ENCODE peak calls at places on chromosomes 3 and 15, in seven cellular contexts. One of them, this sample, is unnamed.

GRCh38 chr3:30644615-30645014 is 38.2 kb downstream of the TGFBR2 start:
- DNase-seq in fibroblast of mammary gland: peak
- DNase-seq in ovary: no peak
- DNase-seq in colonic mucosa: peak
- DNase-seq in HCT116: no peak
- DNase-seq in endodermal cell: no peak
- DNase-seq in adrenal gland: peak
- DNase-seq in this sample: peak

GRCh38 chr15:97904196-97904572 is 56.3 kb upstream of the ARRDC4 start:
- DNase-seq in HCT116: peak
- DNase-seq in endodermal cell: peak
- DNase-seq in ovary: peak
- DNase-seq in colonic mucosa: peak
- DNase-seq in adrenal gland: peak
- DNase-seq in fibroblast of mammary gland: peak
- DNase-seq in this sample: peak

GRCh38 chr3:39065197-39065596 is 13.4 kb downstream of the WDR48 start:
- DNase-seq in HCT116: peak
- DNase-seq in colonic mucosa: peak
- DNase-seq in endodermal cell: peak
- DNase-seq in adrenal gland: no peak
- DNase-seq in ovary: no peak
- DNase-seq in fibroblast of mammary gland: peak
- DNase-seq in this sample: peak

GRCh38 chr3:50519471-50520089 is 16.1 kb upstream of the CACNA2D2 start:
- DNase-seq in HCT116: peak
- DNase-seq in fibroblast of mammary gland: peak
- DNase-seq in adrenal gland: peak
- DNase-seq in ovary: peak
- DNase-seq in colonic mucosa: peak
- DNase-seq in endodermal cell: peak
- DNase-seq in this sample: peak

GRCh38 chr3:84277822-84278221 is 681.0 kb upstream of the CADM2 start:
- DNase-seq in fibroblast of mammary gland: no peak
- DNase-seq in HCT116: no peak
- DNase-seq in adrenal gland: no peak
- DNase-seq in colonic mucosa: no peak
- DNase-seq in ovary: no peak
- DNase-seq in endodermal cell: no peak
- DNase-seq in this sample: no peak

GRCh38 chr3:164208846-164209245 is 869.5 kb downstream of the SI start:
- DNase-seq in ovary: no peak
- DNase-seq in endodermal cell: peak
- DNase-seq in colonic mucosa: no peak
- DNase-seq in fibroblast of mammary gland: no peak
- DNase-seq in HCT116: no peak
- DNase-seq in adrenal gland: no peak
- DNase-seq in this sample: no peak

GRCh38 chr3:94008253-94008652 is 20.1 kb downstream of the STX19 start:
- DNase-seq in HCT116: no peak
- DNase-seq in colonic mucosa: no peak
- DNase-seq in endodermal cell: no peak
- DNase-seq in ovary: no peak
- DNase-seq in adrenal gland: no peak
- DNase-seq in fibroblast of mammary gland: no peak
- DNase-seq in this sample: no peak

GRCh38 chr3:11591401-11592266 is 52.1 kb downstream of the VGLL4 start:
- DNase-seq in colonic mucosa: peak
- DNase-seq in HCT116: peak
- DNase-seq in ovary: peak
- DNase-seq in fibroblast of mammary gland: peak
- DNase-seq in endodermal cell: peak
- DNase-seq in adrenal gland: peak
- DNase-seq in this sample: peak

GRCh38 chr15:41900526-41901380 is 6.9 kb upstream of the SPTBN5 start:
- DNase-seq in endodermal cell: no peak
- DNase-seq in ovary: no peak
- DNase-seq in fibroblast of mammary gland: no peak
- DNase-seq in adrenal gland: no peak
- DNase-seq in colonic mucosa: no peak
- DNase-seq in HCT116: no peak
- DNase-seq in this sample: no peak

GRCh38 chr15:93041159-93041547 is 47.9 kb downstream of the RGMA start:
- DNase-seq in HCT116: no peak
- DNase-seq in ovary: no peak
- DNase-seq in adrenal gland: no peak
- DNase-seq in fibroblast of mammary gland: no peak
- DNase-seq in colonic mucosa: no peak
- DNase-seq in endodermal cell: no peak
- DNase-seq in this sample: no peak

GRCh38 chr3:156898296-156898880 is 72.2 kb downstream of the LEKR1 start:
- DNase-seq in fibroblast of mammary gland: no peak
- DNase-seq in adrenal gland: no peak
- DNase-seq in colonic mucosa: no peak
- DNase-seq in HCT116: no peak
- DNase-seq in ovary: no peak
- DNase-seq in endodermal cell: peak
- DNase-seq in this sample: no peak

GRCh38 chr3:170642882-170643601 is 57.2 kb upstream of the SLC7A14 start:
- DNase-seq in fibroblast of mammary gland: no peak
- DNase-seq in endodermal cell: no peak
- DNase-seq in ovary: no peak
- DNase-seq in colonic mucosa: no peak
- DNase-seq in HCT116: no peak
- DNase-seq in adrenal gland: no peak
- DNase-seq in this sample: no peak

GRCh38 chr15:89187911-89188514 is 33.4 kb downstream of the RLBP1 start:
- DNase-seq in fibroblast of mammary gland: no peak
- DNase-seq in adrenal gland: no peak
- DNase-seq in colonic mucosa: no peak
- DNase-seq in ovary: no peak
- DNase-seq in endodermal cell: no peak
- DNase-seq in HCT116: no peak
- DNase-seq in this sample: no peak

GRCh38 chr15:74251187-74251811 is 15.2 kb downstream of the CCDC33 start:
- DNase-seq in HCT116: no peak
- DNase-seq in fibroblast of mammary gland: no peak
- DNase-seq in ovary: no peak
- DNase-seq in endodermal cell: no peak
- DNase-seq in adrenal gland: peak
- DNase-seq in colonic mucosa: no peak
- DNase-seq in this sample: no peak

GRCh38 chr15:78638658-78639314 is 2.2 kb downstream of the CHRNB4 start:
- DNase-seq in colonic mucosa: peak
- DNase-seq in adrenal gland: peak
- DNase-seq in endodermal cell: peak
- DNase-seq in HCT116: peak
- DNase-seq in fibroblast of mammary gland: peak
- DNase-seq in ovary: peak
- DNase-seq in this sample: peak

GRCh38 chr15:85579957-85580694 is 199.7 kb downstream of the AKAP13 start:
- DNase-seq in HCT116: no peak
- DNase-seq in fibroblast of mammary gland: peak
- DNase-seq in endodermal cell: no peak
- DNase-seq in adrenal gland: peak
- DNase-seq in colonic mucosa: peak
- DNase-seq in ovary: no peak
- DNase-seq in this sample: peak

GRCh38 chr3:136173939-136174338 is 22.2 kb downstream of the MSL2 start:
- DNase-seq in fibroblast of mammary gland: no peak
- DNase-seq in HCT116: no peak
- DNase-seq in ovary: no peak
- DNase-seq in adrenal gland: no peak
- DNase-seq in colonic mucosa: no peak
- DNase-seq in endodermal cell: no peak
- DNase-seq in this sample: no peak

GRCh38 chr3:149342413-149343340 is 9.2 kb upstream of the TM4SF18 start:
- DNase-seq in endodermal cell: no peak
- DNase-seq in ovary: no peak
- DNase-seq in HCT116: no peak
- DNase-seq in colonic mucosa: no peak
- DNase-seq in adrenal gland: no peak
- DNase-seq in fibroblast of mammary gland: peak
- DNase-seq in this sample: peak

GRCh38 chr3:159148466-159148865 is 346.6 kb downstream of the MFSD1 start:
- DNase-seq in colonic mucosa: no peak
- DNase-seq in fibroblast of mammary gland: no peak
- DNase-seq in adrenal gland: no peak
- DNase-seq in ovary: no peak
- DNase-seq in endodermal cell: no peak
- DNase-seq in HCT116: no peak
- DNase-seq in this sample: no peak

DNA sequence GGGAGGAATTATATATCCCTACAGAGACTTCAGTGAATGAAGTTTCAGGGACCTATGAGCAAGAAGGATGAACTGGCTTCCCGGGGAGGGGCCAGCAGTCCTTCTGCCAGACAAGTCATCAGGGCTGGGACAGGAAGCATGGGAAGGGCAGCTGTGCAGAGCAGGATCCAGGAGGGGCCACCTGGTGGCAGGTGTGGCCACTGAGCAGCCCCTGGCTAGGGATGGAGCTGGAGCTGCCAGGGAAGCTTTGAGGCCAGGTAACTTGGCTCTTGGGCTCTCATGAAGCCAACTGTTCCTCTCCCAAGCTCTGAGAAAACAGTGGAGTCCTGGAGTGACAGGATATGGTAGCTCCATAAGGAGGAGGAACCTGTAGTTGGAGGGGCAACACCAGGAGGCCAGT is 132.6 kb downstream of the APBA2 start:
- DNase-seq in fibroblast of mammary gland: no peak
- DNase-seq in HCT116: no peak
- DNase-seq in ovary: no peak
- DNase-seq in adrenal gland: no peak
- DNase-seq in endodermal cell: peak
- DNase-seq in colonic mucosa: no peak
- DNase-seq in this sample: no peak
- TF ChIP-seq CTCF in fibroblast of mammary gland: no peak
- TF ChIP-seq CTCF in HCT116: peak
- TF ChIP-seq CTCF in ovary: no peak
- TF ChIP-seq CTCF in adrenal gland: no peak
- TF ChIP-seq CTCF in endodermal cell: peak
- TF ChIP-seq CTCF in colonic mucosa: no peak
- TF ChIP-seq CTCF in this sample: no peak

DNA sequence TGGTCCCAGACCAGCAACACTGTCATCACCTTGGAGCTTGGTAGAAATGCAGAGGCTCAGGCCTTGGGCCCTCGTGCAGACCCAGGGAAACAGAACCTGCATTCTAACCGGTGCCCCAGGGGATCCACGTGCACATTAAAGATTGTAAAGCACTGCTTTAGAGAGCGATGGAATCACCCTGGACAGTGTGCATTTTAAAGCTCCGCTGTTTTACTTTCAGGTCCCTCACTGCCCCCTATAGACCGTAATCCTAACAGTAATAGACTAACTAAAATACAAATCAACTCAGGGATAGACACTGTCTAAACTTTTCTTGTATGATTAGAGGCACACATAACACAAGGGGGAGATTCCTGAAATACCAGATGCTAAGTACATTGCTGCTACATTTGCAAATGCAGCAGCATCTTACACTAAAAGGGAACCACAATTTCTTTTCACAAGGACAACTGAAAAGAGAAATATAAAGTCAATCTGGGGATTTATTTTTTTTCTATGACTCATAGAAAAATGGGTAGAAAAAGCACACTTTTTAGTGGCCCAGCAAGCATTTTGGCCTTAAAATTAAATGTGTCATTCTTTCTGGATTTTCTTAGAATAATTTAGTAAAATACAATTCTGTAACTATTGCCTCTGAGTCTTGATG is 10.5 kb upstream of the SH3GL3 start:
- DNase-seq in endodermal cell: peak
- DNase-seq in fibroblast of mammary gland: peak
- DNase-seq in adrenal gland: no peak
- DNase-seq in ovary: no peak
- DNase-seq in HCT116: peak
- DNase-seq in colonic mucosa: no peak
- DNase-seq in this sample: peak
- TF ChIP-seq CTCF in endodermal cell: peak
- TF ChIP-seq CTCF in fibroblast of mammary gland: peak
- TF ChIP-seq CTCF in adrenal gland: peak
- TF ChIP-seq CTCF in ovary: no peak
- TF ChIP-seq CTCF in HCT116: peak
- TF ChIP-seq CTCF in colonic mucosa: no peak
- TF ChIP-seq CTCF in this sample: peak

DNA sequence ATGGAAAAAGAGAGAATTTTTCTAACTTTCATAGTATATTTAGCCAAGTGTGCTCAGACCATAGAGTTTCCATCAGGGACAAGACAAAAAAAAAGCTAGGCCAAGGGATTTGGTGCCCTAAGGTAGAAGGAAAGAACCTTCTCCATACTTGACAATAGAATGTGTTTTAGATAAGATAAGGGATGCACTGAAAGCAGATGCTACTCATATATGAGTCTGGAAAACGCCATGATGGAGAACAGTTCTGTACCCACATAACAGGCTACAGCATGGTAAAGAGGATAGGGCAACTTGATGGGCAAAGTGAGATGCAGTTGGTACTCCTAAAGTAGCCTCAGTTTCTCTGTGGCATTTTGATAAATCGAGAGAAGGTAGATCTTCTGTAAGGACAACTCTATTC is 216.4 kb upstream of the NECTIN3 start:
- DNase-seq in ovary: no peak
- DNase-seq in colonic mucosa: no peak
- DNase-seq in fibroblast of mammary gland: no peak
- DNase-seq in adrenal gland: no peak
- DNase-seq in endodermal cell: no peak
- DNase-seq in HCT116: no peak
- DNase-seq in this sample: no peak
- TF ChIP-seq CTCF in ovary: no peak
- TF ChIP-seq CTCF in colonic mucosa: no peak
- TF ChIP-seq CTCF in fibroblast of mammary gland: no peak
- TF ChIP-seq CTCF in adrenal gland: no peak
- TF ChIP-seq CTCF in endodermal cell: no peak
- TF ChIP-seq CTCF in HCT116: no peak
- TF ChIP-seq CTCF in this sample: no peak

GRCh38 chr3:10365791-10366190 is 44.9 kb upstream of the SEC13 start:
- DNase-seq in fibroblast of mammary gland: peak
- DNase-seq in endodermal cell: no peak
- DNase-seq in HCT116: no peak
- DNase-seq in ovary: no peak
- DNase-seq in adrenal gland: no peak
- DNase-seq in colonic mucosa: no peak
- DNase-seq in this sample: no peak

GRCh38 chr3:10365316-10365715 is 44.4 kb upstream of the SEC13 start:
- DNase-seq in fibroblast of mammary gland: no peak
- DNase-seq in HCT116: no peak
- DNase-seq in adrenal gland: no peak
- DNase-seq in endodermal cell: no peak
- DNase-seq in colonic mucosa: no peak
- DNase-seq in ovary: no peak
- DNase-seq in this sample: no peak

GRCh38 chr3:10367466-10367865 is 46.6 kb upstream of the SEC13 start:
- DNase-seq in colonic mucosa: no peak
- DNase-seq in HCT116: no peak
- DNase-seq in ovary: no peak
- DNase-seq in adrenal gland: no peak
- DNase-seq in fibroblast of mammary gland: no peak
- DNase-seq in endodermal cell: no peak
- DNase-seq in this sample: no peak

GRCh38 chr3:10368512-10368911 is 47.6 kb upstream of the SEC13 start:
- DNase-seq in colonic mucosa: no peak
- DNase-seq in HCT116: no peak
- DNase-seq in endodermal cell: no peak
- DNase-seq in ovary: no peak
- DNase-seq in fibroblast of mammary gland: no peak
- DNase-seq in adrenal gland: no peak
- DNase-seq in this sample: no peak

GRCh38 chr3:10366681-10367101 is 45.8 kb upstream of the SEC13 start:
- DNase-seq in HCT116: peak
- DNase-seq in colonic mucosa: no peak
- DNase-seq in fibroblast of mammary gland: peak
- DNase-seq in adrenal gland: no peak
- DNase-seq in endodermal cell: no peak
- DNase-seq in ovary: no peak
- DNase-seq in this sample: no peak
- TF ChIP-seq CTCF in HCT116: no peak
- TF ChIP-seq CTCF in colonic mucosa: no peak
- TF ChIP-seq CTCF in fibroblast of mammary gland: no peak
- TF ChIP-seq CTCF in adrenal gland: no peak
- TF ChIP-seq CTCF in endodermal cell: no peak
- TF ChIP-seq CTCF in ovary: no peak
- TF ChIP-seq CTCF in this sample: no peak

This sample was measured in Calu3.